ENCODE peak calls at places on chromosomes 16 and 17, in six cellular contexts. Z is GM19239, E is AG08395, S is IMR-90, X is KG1, C is stomach. J is an unnamed sample.

GRCh38 chr17:73231363-73231762 is 30.3 kb downstream of the CPSF4L start:
- DNase-seq in E (peak; percentile 24), X (no peak), Z (no peak), C (no peak), S (peak; percentile 25), J (no peak)

GRCh38 chr16:1035066-1035415 is 37.5 kb upstream of the SSTR5 start:
- DNase-seq in S (no peak), E (no peak), Z (no peak), X (no peak), C (no peak), J (no peak)

GRCh38 chr17:5584971-5585794 is 874 bp upstream of the NLRP1 start:
- DNase-seq in E (peak; percentile 88), S (peak; percentile 89), Z (no peak), C (no peak), X (no peak), J (peak; percentile 80)

GRCh38 chr16:67372664-67373063 is 20.6 kb downstream of the TPPP3 start:
- DNase-seq in Z (no peak), X (no peak), C (no peak), E (peak; percentile 51), S (peak; percentile 36), J (peak; percentile 17)

GRCh38 chr16:48393843-48394703 is 8.9 kb upstream of the SIAH1 start:
- DNase-seq in Z (no peak), S (peak; percentile 88), E (peak; percentile 81), C (no peak), X (no peak), J (peak; percentile 83)

GRCh38 chr16:10992112-10992511 is 47.7 kb downstream of the CLEC16A start:
- DNase-seq in S (peak; percentile 98), E (peak; percentile 22), X (no peak), C (no peak), Z (no peak), J (peak; percentile 42)

GRCh38 chr16:81519298-81520150 is 74.9 kb downstream of the CMIP start:
- DNase-seq in E (no peak), S (no peak), C (no peak), X (no peak), Z (peak; percentile 37), J (no peak)

GRCh38 chr17:74433421-74434121 is 1.7 kb downstream of the GPRC5C start:
- DNase-seq in X (no peak), S (no peak), Z (no peak), C (peak; percentile 59), E (no peak), J (no peak)

GRCh38 chr17:2564876-2565275 is 28.6 kb upstream of the PAFAH1B1 start:
- DNase-seq in E (no peak), C (peak; percentile 47), S (no peak), Z (no peak), X (no peak), J (no peak)